ENCODE peak calls at places on chromosomes 12 and 14, in six cellular contexts. R is activated CD4-positive, alpha-beta T cell treated with anti-CD3 and anti-CD28 coated beads for 24 hours; N is B cell; I is H1; Y is coronary artery; L is T-helper 17 cell. H is an unnamed sample.

GRCh38 chr14:73724696-73725095 is 10.5 kb upstream of the PNMA1 start:
- DNase-seq in R (no peak), N (no peak), I (no peak), Y (peak), L (no peak), H (no peak)

GRCh38 chr14:31561155-31561846 is at the start of gene NUBPL:
- DNase-seq in R (peak), N (peak), I (peak), Y (peak), L (peak), H (peak)

GRCh38 chr12:5921966-5922365 is 23.1 kb downstream of the ANO2 start:
- DNase-seq in R (no peak), N (no peak), I (no peak), Y (peak), L (no peak), H (no peak)

GRCh38 chr14:67343601-67344230 is 15.9 kb downstream of the ATP6V1D start:
- DNase-seq in R (no peak), N (no peak), I (no peak), Y (no peak), L (no peak), H (no peak)

GRCh38 chr14:71339650-71340415 is 432.6 kb downstream of the PCNX1 start:
- DNase-seq in R (no peak), N (no peak), I (no peak), Y (no peak), L (no peak), H (no peak)

GRCh38 chr12:77343291-77343690 is 277.9 kb upstream of the E2F7 start:
- DNase-seq in R (no peak), N (no peak), I (no peak), Y (no peak), L (no peak), H (no peak)

GRCh38 chr12:132385375-132385774 is 56.0 kb upstream of the GALNT9 start:
- DNase-seq in R (no peak), N (no peak), I (no peak), Y (no peak), L (no peak), H (no peak)

GRCh38 chr12:7090222-7090998 is 1.8 kb downstream of the C1R start:
- DNase-seq in R (no peak), N (no peak), I (no peak), Y (no peak), L (no peak), H (no peak)

GRCh38 chr12:15830538-15830937 is 41.4 kb upstream of the EPS8 start:
- DNase-seq in R (no peak), N (no peak), I (no peak), Y (no peak), L (no peak), H (no peak)

GRCh38 chr12:5522358-5523335 is 90.7 kb downstream of the NTF3 start:
- DNase-seq in R (no peak), N (no peak), I (no peak), Y (no peak), L (no peak), H (no peak)

GRCh38 chr12:95102916-95103671 is 29.7 kb upstream of the NR2C1 start:
- DNase-seq in R (peak), N (no peak), I (no peak), Y (no peak), L (no peak), H (no peak)

GRCh38 chr14:104403421-104404220 is 175.9 kb upstream of the C14orf180 start:
- DNase-seq in R (no peak), N (no peak), I (no peak), Y (no peak), L (no peak), H (no peak)

GRCh38 chr14:65210118-65210826 is 108.0 kb upstream of the MAX start:
- DNase-seq in R (no peak), N (peak), I (no peak), Y (no peak), L (no peak), H (no peak)

H was measured in activated naive CD8-positive, alpha-beta T cell treated with anti-CD3 and anti-CD28 coated beads, Interleukin-2, amount 50 U/mL, for 16 hours.